ENCODE peak calls at places on chromosomes 2 and 18, in five cellular contexts. X is HTR-8/SVneo, B is ELF-1, P is HEK293T, C is ACHN. Q is an unnamed sample.

GRCh38 chr2:202716114-202716718 is 81.4 kb downstream of the FAM117B start:
- DNase-seq in P (no peak), C (no peak), B (no peak), X (no peak), Q (no peak)

GRCh38 chr2:223941579-223942277 is 3.4 kb downstream of the WDFY1 start:
- DNase-seq in X (no peak), P (no peak), C (peak; percentile 84), B (no peak), Q (no peak)

GRCh38 chr18:26458526-26459232 is 89.7 kb downstream of the KCTD1 start:
- DNase-seq in C (no peak), B (no peak), X (no peak), P (no peak), Q (no peak)

GRCh38 chr2:100941646-100942240 is 60.3 kb upstream of the RPL31 start:
- DNase-seq in B (no peak), C (no peak), X (no peak), P (no peak), Q (no peak)

GRCh38 chr18:51639541-51639940 is 442.1 kb upstream of the MEX3C start:
- DNase-seq in C (no peak), B (no peak), X (no peak), P (no peak), Q (no peak)

GRCh38 chr18:59275406-59275949 is 2.2 kb upstream of the RAX start:
- DNase-seq in B (no peak), C (no peak), X (no peak), P (no peak), Q (no peak)

GRCh38 chr2:176067587-176068002 is 16.2 kb downstream of the EVX2 start:
- DNase-seq in C (no peak), P (no peak), X (no peak), B (no peak), Q (no peak)

GRCh38 chr2:43159797-43160196 is 66.6 kb downstream of the ZFP36L2 start:
- DNase-seq in C (no peak), X (no peak), P (no peak), B (no peak), Q (no peak)

GRCh38 chr2:70645733-70646420 is 92.3 kb upstream of the TGFA start:
- DNase-seq in C (peak; percentile 40), X (no peak), B (no peak), P (peak; percentile 52), Q (no peak)

GRCh38 chr18:10424576-10425314 is 29.7 kb upstream of the APCDD1 start:
- DNase-seq in P (no peak), C (no peak), B (no peak), X (no peak), Q (no peak)

GRCh38 chr2:239223029-239223329 is 177.8 kb downstream of the HDAC4 start:
- DNase-seq in B (no peak), X (no peak), P (no peak), C (no peak), Q (no peak)

GRCh38 chr18:59900222-59901128 is 679 bp downstream of the PMAIP1 start:
- DNase-seq in P (no peak), B (peak; percentile 64), C (peak; percentile 84), X (no peak), Q (peak; percentile 71)

GRCh38 chr2:172039011-172039704 is 39.4 kb downstream of the METAP1D start:
- DNase-seq in X (no peak), B (no peak), P (no peak), C (no peak), Q (no peak)

GRCh38 chr2:12057436-12058166 is 311.2 kb downstream of the LPIN1 start:
- DNase-seq in P (no peak), B (no peak), C (no peak), X (peak; percentile 53), Q (no peak)

GRCh38 chr2:238761802-238762373 is 86.0 kb upstream of the TWIST2 start:
- DNase-seq in X (peak; percentile 43), B (peak; percentile 40), P (peak; percentile 12), C (peak; percentile 14), Q (no peak)

GRCh38 chr2:161088658-161089350 is 71.4 kb upstream of the TANK start:
- DNase-seq in X (no peak), C (no peak), B (no peak), P (no peak), Q (no peak)

GRCh38 chr18:70293166-70293565 is 4.3 kb downstream of the SOCS6 start:
- DNase-seq in B (no peak), C (no peak), P (no peak), X (no peak), Q (no peak)

GRCh38 chr2:625415-626135 is 51.6 kb downstream of the TMEM18 start:
- DNase-seq in B (no peak), C (no peak), X (no peak), P (no peak), Q (no peak)

GRCh38 chr2:111117666-111118454 is 2.9 kb upstream of the BCL2L11 start:
- DNase-seq in C (peak; percentile 64), B (peak; percentile 59), P (no peak), X (peak; percentile 32), Q (no peak)

GRCh38 chr2:26588576-26588975 is 52.6 kb downstream of the CIB4 start:
- DNase-seq in C (no peak), P (no peak), B (no peak), X (no peak), Q (peak; percentile 36)

GRCh38 chr18:4549164-4549920 is 94.2 kb upstream of the DLGAP1 start:
- DNase-seq in B (no peak), X (no peak), P (no peak), C (no peak), Q (no peak)

GRCh38 chr18:34773378-34773777 is 63.3 kb downstream of the DTNA start:
- DNase-seq in P (no peak), B (no peak), C (no peak), X (no peak), Q (no peak)

GRCh38 chr2:2846379-2847130 is 515.5 kb upstream of the MYT1L start:
- DNase-seq in C (no peak), B (peak; percentile 23), X (no peak), P (no peak), Q (no peak)

GRCh38 chr18:2478662-2479061 is 92.6 kb downstream of the METTL4 start:
- DNase-seq in X (no peak), C (no peak), P (no peak), B (no peak), Q (no peak)

GRCh38 chr2:86102157-86102556 is 3.5 kb downstream of the POLR1A start:
- DNase-seq in C (no peak), X (no peak), B (no peak), P (no peak), Q (no peak)

GRCh38 chr18:41899535-41899934 is 55.5 kb upstream of the PIK3C3 start:
- DNase-seq in X (peak; percentile 0), P (no peak), C (peak; percentile 11), B (no peak), Q (no peak)

GRCh38 chr2:6443424-6443823 is 422.3 kb downstream of the CMPK2 start:
- DNase-seq in C (no peak), X (no peak), P (no peak), B (no peak), Q (no peak)

GRCh38 chr2:10240911-10241610 is 61.6 kb upstream of the HPCAL1 start:
- DNase-seq in C (no peak), B (no peak), P (no peak), X (no peak), Q (no peak)

GRCh38 chr2:188852752-188853151 is 121.4 kb upstream of the COL3A1 start:
- DNase-seq in B (no peak), C (no peak), X (no peak), P (no peak), Q (no peak)

GRCh38 chr18:54928236-54928635 is 31.0 kb downstream of the CCDC68 start:
- DNase-seq in C (no peak), X (no peak), P (no peak), B (no peak), Q (no peak)

GRCh38 chr2:13996527-13996926 is 636.0 kb upstream of the LRATD1 start:
- DNase-seq in C (no peak), B (no peak), X (no peak), P (no peak), Q (no peak)

GRCh38 chr2:25655316-25655715 is 18.1 kb downstream of the DTNB start:
- DNase-seq in B (no peak), P (no peak), C (no peak), X (no peak), Q (no peak)

GRCh38 chr2:181643158-181643557 is 13.7 kb downstream of the CERKL start:
- DNase-seq in B (no peak), C (no peak), P (no peak), X (no peak), Q (no peak)

GRCh38 chr2:42953216-42953615 is 160.8 kb upstream of the HAAO start:
- DNase-seq in P (no peak), C (no peak), X (no peak), B (no peak), Q (no peak)

GRCh38 chr2:48607307-48608014 is 10.2 kb upstream of the GTF2A1L start:
- DNase-seq in X (no peak), P (no peak), C (no peak), B (no peak), Q (no peak)

Q was measured in type B pancreatic cell.